ENCODE peak calls at places on chromosomes 13 and 19, in nine cellular contexts. Q is GOT3; S is WTC11; C is head of caudate nucleus; T is Karpas-422; U is foreskin fibroblast; N is activated effector memory CD4-positive, alpha-beta T cell treated with anti-CD3 and anti-CD28 coated beads, Interleukin-2, amount 50 U/mL, for 16 hours; D is CMK; X is T1000. B is an unnamed sample.

GRCh38 chr19:49473868-49474544 is at the start of gene FLT3LG:
- DNase-seq in Q (peak), S (peak), C (peak), T (peak), U (peak), N (peak), D (no peak), X (peak), B (peak)

GRCh38 chr19:2495130-2495641 is 19.3 kb downstream of the GADD45B start:
- DNase-seq in Q (peak), S (no peak), C (no peak), T (peak), U (peak), N (peak), D (no peak), X (no peak), B (no peak)

GRCh38 chr19:39038098-39038497 is 5.7 kb upstream of the FBXO27 start:
- DNase-seq in Q (no peak), S (peak), C (peak), T (no peak), U (peak), N (no peak), D (no peak), X (no peak), B (peak)

GRCh38 chr13:30113983-30114491 is 193.3 kb downstream of the KATNAL1 start:
- DNase-seq in Q (no peak), S (no peak), C (peak), T (no peak), U (no peak), N (no peak), D (no peak), X (no peak), B (no peak)

GRCh38 chr13:98869408-98870090 is 108.3 kb downstream of the DOCK9 start:
- DNase-seq in Q (no peak), S (no peak), C (no peak), T (no peak), U (no peak), N (no peak), D (no peak), X (no peak), B (no peak)

GRCh38 chr19:10518444-10519361 is 1.5 kb upstream of the S1PR5 start:
- DNase-seq in Q (no peak), S (peak), C (peak), T (peak), U (no peak), N (no peak), D (no peak), X (no peak), B (no peak)

GRCh38 chr13:101965096-101965495 is 436.8 kb downstream of the FGF14 start:
- DNase-seq in Q (no peak), S (no peak), C (no peak), T (no peak), U (no peak), N (no peak), D (no peak), X (no peak), B (no peak)

GRCh38 chr13:31631716-31632115 is 107.6 kb upstream of the RXFP2 start:
- DNase-seq in Q (no peak), S (no peak), C (no peak), T (no peak), U (no peak), N (no peak), D (no peak), X (no peak), B (no peak)

GRCh38 chr19:15200575-15201364 is at the start of gene NOTCH3:
- DNase-seq in Q (no peak), S (peak), C (no peak), T (no peak), U (peak), N (no peak), D (no peak), X (no peak), B (peak)

GRCh38 chr13:93345642-93346220 is 119.1 kb downstream of the GPC6 start:
- DNase-seq in Q (no peak), S (no peak), C (no peak), T (no peak), U (no peak), N (no peak), D (no peak), X (no peak), B (no peak)

GRCh38 chr19:33795370-33796163 is 1.1 kb upstream of the KCTD15 start:
- DNase-seq in Q (no peak), S (peak), C (peak), T (no peak), U (peak), N (peak), D (peak), X (peak), B (no peak)